ENCODE peak calls at places on chromosomes 3 and 15, in eight cellular contexts. O, K, R, T, E, U, G and S are unnamed samples.

GRCh38 chr15:63892794-63893441 is 59.2 kb upstream of the HERC1 start:
- ATAC-seq in O (peak), K (peak), R (no peak), T (peak), E (peak), U (peak), G (peak), S (peak)

GRCh38 chr3:193842832-193843446 is 249.9 kb downstream of the OPA1 start:
- ATAC-seq in O (no peak), K (no peak), R (no peak), T (peak), E (no peak), U (peak), G (no peak), S (no peak)

GRCh38 chr3:71070497-71071465 is 512.7 kb downstream of the FOXP1 start:
- ATAC-seq in O (no peak), K (no peak), R (no peak), T (peak), E (no peak), U (no peak), G (no peak), S (no peak)

GRCh38 chr3:177448987-177449975 is 252.0 kb upstream of the TBL1XR1 start:
- ATAC-seq in O (peak), K (peak), R (no peak), T (peak), E (peak), U (peak), G (peak), S (peak)

GRCh38 chr3:196272826-196273225 is 14.7 kb downstream of the PCYT1A start:
- ATAC-seq in O (no peak), K (no peak), R (peak), T (no peak), E (no peak), U (peak), G (no peak), S (no peak)

GRCh38 chr3:153553605-153553945 is 391.5 kb downstream of the RAP2B start:
- ATAC-seq in O (no peak), K (no peak), R (no peak), T (no peak), E (no peak), U (peak), G (no peak), S (no peak)

GRCh38 chr3:23840521-23840920 is 34.8 kb downstream of the UBE2E1 start:
- ATAC-seq in O (no peak), K (no peak), R (no peak), T (no peak), E (no peak), U (peak), G (no peak), S (no peak)

GRCh38 chr3:37812497-37812896 is 49.2 kb upstream of the CTDSPL start:
- ATAC-seq in O (no peak), K (no peak), R (peak), T (no peak), E (no peak), U (no peak), G (no peak), S (no peak)

GRCh38 chr3:63462732-63463131 is 184.6 kb downstream of the SYNPR start:
- ATAC-seq in O (no peak), K (no peak), R (no peak), T (no peak), E (no peak), U (no peak), G (no peak), S (no peak)

GRCh38 chr3:44050051-44050570 is 191.6 kb upstream of the TOPAZ1 start:
- ATAC-seq in O (no peak), K (no peak), R (no peak), T (no peak), E (no peak), U (no peak), G (no peak), S (no peak)

GRCh38 chr3:197050511-197050910 is 20.9 kb upstream of the MELTF start:
- ATAC-seq in O (no peak), K (peak), R (no peak), T (no peak), E (no peak), U (no peak), G (no peak), S (peak)

GRCh38 chr3:138187296-138188012 is at the start of gene ARMC8:
- ATAC-seq in O (peak), K (peak), R (peak), T (peak), E (peak), U (peak), G (peak), S (peak)

GRCh38 chr15:63414474-63415201 is 33.0 kb upstream of the CA12 start:
- ATAC-seq in O (peak), K (no peak), R (no peak), T (peak), E (no peak), U (no peak), G (no peak), S (no peak)